ENCODE peak calls at places on chromosomes 1 and 21, in five cellular contexts. One of them, this sample, is unnamed.

GRCh38 chr21:34907783-34908423 is 141.2 kb downstream of the RUNX1 start:
- DNase-seq in HepG2: no peak
- DNase-seq in GM12878: no peak
- DNase-seq in K562: no peak
- DNase-seq in GM12891: no peak
- DNase-seq in this sample: no peak

GRCh38 chr1:39110882-39111281 is 84.7 kb downstream of the NDUFS5 start:
- DNase-seq in HepG2: no peak
- DNase-seq in GM12878: no peak
- DNase-seq in K562: no peak
- DNase-seq in GM12891: no peak
- DNase-seq in this sample: no peak

GRCh38 chr1:94120983-94121382 is at the start of gene ABCA4:
- DNase-seq in HepG2: no peak
- DNase-seq in GM12878: no peak
- DNase-seq in K562: no peak
- DNase-seq in GM12891: no peak
- DNase-seq in this sample: no peak

GRCh38 chr1:170664828-170665617 is 1.1 kb downstream of the PRRX1 start:
- DNase-seq in HepG2: no peak
- DNase-seq in GM12878: no peak
- DNase-seq in K562: no peak
- DNase-seq in GM12891: no peak
- DNase-seq in this sample: no peak

GRCh38 chr1:172638249-172638648 is 20.7 kb upstream of the FASLG start:
- DNase-seq in HepG2: no peak
- DNase-seq in GM12878: no peak
- DNase-seq in K562: no peak
- DNase-seq in GM12891: no peak
- DNase-seq in this sample: no peak

GRCh38 chr1:98898901-98899300 is 105.8 kb downstream of the PLPPR5 start:
- DNase-seq in HepG2: no peak
- DNase-seq in GM12878: no peak
- DNase-seq in K562: no peak
- DNase-seq in GM12891: no peak
- DNase-seq in this sample: no peak

GRCh38 chr1:229112832-229113548 is 157.9 kb upstream of the RAB4A start:
- DNase-seq in HepG2: no peak
- DNase-seq in GM12878: no peak
- DNase-seq in K562: no peak
- DNase-seq in GM12891: no peak
- DNase-seq in this sample: no peak

GRCh38 chr1:152408664-152409063 is 5.4 kb downstream of the CRNN start:
- DNase-seq in HepG2: no peak
- DNase-seq in GM12878: no peak
- DNase-seq in K562: no peak
- DNase-seq in GM12891: no peak
- DNase-seq in this sample: no peak

GRCh38 chr1:117842408-117843170 is 86.8 kb downstream of the GDAP2 start:
- DNase-seq in HepG2: peak
- DNase-seq in GM12878: no peak
- DNase-seq in K562: peak
- DNase-seq in GM12891: no peak
- DNase-seq in this sample: no peak

GRCh38 chr1:209653915-209654351 is 1.7 kb upstream of the LAMB3 start:
- DNase-seq in HepG2: peak
- DNase-seq in GM12878: no peak
- DNase-seq in K562: no peak
- DNase-seq in GM12891: no peak
- DNase-seq in this sample: no peak

GRCh38 chr1:111980684-111981083 is 8.8 kb downstream of the KCND3 start:
- DNase-seq in HepG2: no peak
- DNase-seq in GM12878: no peak
- DNase-seq in K562: no peak
- DNase-seq in GM12891: no peak
- DNase-seq in this sample: no peak

GRCh38 chr1:222104097-222104496 is 362.2 kb upstream of the DUSP10 start:
- DNase-seq in HepG2: no peak
- DNase-seq in GM12878: no peak
- DNase-seq in K562: no peak
- DNase-seq in GM12891: no peak
- DNase-seq in this sample: no peak

GRCh38 chr1:243345205-243345604 is 89.4 kb downstream of the SDCCAG8 start:
- DNase-seq in HepG2: no peak
- DNase-seq in GM12878: no peak
- DNase-seq in K562: no peak
- DNase-seq in GM12891: no peak
- DNase-seq in this sample: no peak

GRCh38 chr1:30757976-30758688 is 558 bp upstream of the LAPTM5 start:
- DNase-seq in HepG2: no peak
- DNase-seq in GM12878: no peak
- DNase-seq in K562: no peak
- DNase-seq in GM12891: no peak
- DNase-seq in this sample: no peak

GRCh38 chr1:30756206-30756544 is 1.4 kb downstream of the LAPTM5 start:
- DNase-seq in HepG2: no peak
- DNase-seq in GM12878: no peak
- DNase-seq in K562: no peak
- DNase-seq in GM12891: no peak
- DNase-seq in this sample: no peak

GRCh38 chr1:30756545-30757195 is 904 bp downstream of the LAPTM5 start:
- DNase-seq in HepG2: no peak
- DNase-seq in GM12878: no peak
- DNase-seq in K562: peak
- DNase-seq in GM12891: no peak
- DNase-seq in this sample: no peak

GRCh38 chr1:30758785-30759380 is 1.3 kb upstream of the LAPTM5 start:
- DNase-seq in HepG2: no peak
- DNase-seq in GM12878: peak
- DNase-seq in K562: peak
- DNase-seq in GM12891: no peak
- DNase-seq in this sample: no peak

GRCh38 chr1:30757196-30757949 is at the start of gene LAPTM5:
- DNase-seq in HepG2: no peak
- DNase-seq in GM12878: no peak
- DNase-seq in K562: no peak
- DNase-seq in GM12891: no peak
- DNase-seq in this sample: no peak
- TF ChIP-seq POLR2A in HepG2: no peak
- TF ChIP-seq POLR2A in GM12878: peak
- TF ChIP-seq POLR2A in K562: no peak
- TF ChIP-seq POLR2A in GM12891: peak
- TF ChIP-seq POLR2A in this sample: peak

GRCh38 chr1:13805431-13805830 is 105.4 kb downstream of the PRDM2 start:
- DNase-seq in HepG2: no peak
- DNase-seq in GM12878: no peak
- DNase-seq in K562: no peak
- DNase-seq in GM12891: no peak
- DNase-seq in this sample: no peak

GRCh38 chr1:13808729-13809131 is 108.7 kb downstream of the PRDM2 start:
- DNase-seq in HepG2: no peak
- DNase-seq in GM12878: no peak
- DNase-seq in K562: peak
- DNase-seq in GM12891: no peak
- DNase-seq in this sample: no peak

GRCh38 chr1:13809461-13810159 is 109.6 kb downstream of the PRDM2 start:
- DNase-seq in HepG2: no peak
- DNase-seq in GM12878: no peak
- DNase-seq in K562: peak
- DNase-seq in GM12891: no peak
- DNase-seq in this sample: no peak

GRCh38 chr1:13806108-13806507 is 106.1 kb downstream of the PRDM2 start:
- DNase-seq in HepG2: no peak
- DNase-seq in GM12878: no peak
- DNase-seq in K562: no peak
- DNase-seq in GM12891: no peak
- DNase-seq in this sample: no peak

GRCh38 chr1:13807213-13807612 is 107.2 kb downstream of the PRDM2 start:
- DNase-seq in HepG2: peak
- DNase-seq in GM12878: no peak
- DNase-seq in K562: peak
- DNase-seq in GM12891: no peak
- DNase-seq in this sample: peak
- TF ChIP-seq TAF1 in HepG2: no peak
- TF ChIP-seq TAF1 in GM12878: no peak
- TF ChIP-seq TAF1 in K562: no peak
- TF ChIP-seq TAF1 in GM12891: no peak
- TF ChIP-seq TAF1 in this sample: no peak

DNA sequence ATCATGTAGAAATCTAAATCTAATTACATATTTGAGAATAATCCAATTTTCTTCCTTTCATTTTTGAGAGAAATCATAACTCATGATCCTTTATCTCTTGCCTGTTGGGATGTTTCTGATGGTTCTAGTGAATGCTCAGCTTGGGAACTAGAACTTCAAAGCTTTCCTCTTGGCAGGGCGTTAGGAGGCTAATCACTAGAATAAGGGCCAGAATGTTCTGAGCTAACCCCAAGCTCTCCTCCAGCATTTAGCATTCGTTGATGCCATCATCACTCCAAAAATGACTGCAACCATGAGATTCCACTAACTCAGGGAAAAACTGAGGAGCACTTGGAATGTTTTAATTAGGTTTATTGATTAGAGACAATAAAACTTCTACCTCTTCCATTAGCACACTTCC is 93.9 kb upstream of the DPT start:
- DNase-seq in HepG2: no peak
- DNase-seq in GM12878: no peak
- DNase-seq in K562: no peak
- DNase-seq in GM12891: no peak
- DNase-seq in this sample: no peak
- TF ChIP-seq POLR2AphosphoS5 in HepG2: no peak
- TF ChIP-seq POLR2AphosphoS5 in GM12878: no peak
- TF ChIP-seq POLR2AphosphoS5 in K562: no peak
- TF ChIP-seq POLR2AphosphoS5 in GM12891: no peak
- TF ChIP-seq POLR2AphosphoS5 in this sample: no peak

DNA sequence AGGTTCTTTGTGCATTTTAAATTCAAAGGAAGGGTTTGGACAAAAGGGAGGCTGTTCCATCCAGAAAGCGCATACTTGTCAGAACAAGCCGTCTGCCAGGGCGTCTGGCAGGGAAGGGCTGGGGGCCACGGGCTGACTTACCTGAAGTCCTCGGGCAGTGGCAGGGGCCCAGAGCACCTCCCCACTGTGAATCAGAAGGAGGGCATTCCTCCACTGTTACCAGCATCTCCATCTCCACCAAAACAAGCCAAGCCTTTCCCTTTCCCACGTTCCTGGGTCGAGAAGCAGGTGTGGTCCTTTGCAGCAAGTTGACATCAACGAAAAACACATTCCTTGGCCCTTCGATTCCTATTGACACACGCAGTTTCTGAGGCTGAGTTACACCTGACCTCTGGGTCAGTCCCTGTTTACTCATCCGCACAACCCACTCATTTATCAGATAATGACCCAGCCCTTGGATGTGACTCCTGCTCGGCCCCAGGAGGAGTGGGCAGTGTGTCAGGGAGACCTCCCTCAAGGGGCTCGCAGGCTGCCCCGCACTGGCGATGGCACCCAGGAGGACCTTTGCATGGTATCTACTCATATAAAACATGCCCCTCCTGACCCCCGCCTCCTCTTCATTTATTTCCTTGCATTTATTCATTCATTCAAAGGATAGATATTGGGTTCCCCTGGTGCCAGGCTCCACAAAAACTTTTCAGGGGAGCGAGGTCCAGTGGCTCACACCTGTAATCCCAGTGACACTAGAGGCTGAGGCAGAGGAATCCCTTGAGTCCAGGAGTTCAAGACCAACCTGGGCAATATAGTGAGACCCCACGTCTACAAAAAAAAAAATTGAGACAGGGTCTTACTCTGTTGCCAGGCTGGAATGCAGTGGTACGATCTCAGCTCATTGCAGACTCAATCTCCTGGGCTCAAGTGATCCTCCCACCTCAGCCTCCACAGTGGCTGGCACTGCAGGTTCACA is 60.2 kb downstream of the TOMM20 start:
- DNase-seq in HepG2: peak
- DNase-seq in GM12878: no peak
- DNase-seq in K562: peak
- DNase-seq in GM12891: no peak
- DNase-seq in this sample: no peak
- TF ChIP-seq POLR2A in HepG2: peak
- TF ChIP-seq POLR2A in GM12878: no peak
- TF ChIP-seq POLR2A in K562: no peak
- TF ChIP-seq POLR2A in GM12891: no peak
- TF ChIP-seq POLR2A in this sample: no peak

GRCh38 chr1:7526196-7526866 is 244.8 kb upstream of the VAMP3 start:
- DNase-seq in HepG2: no peak
- DNase-seq in GM12878: no peak
- DNase-seq in K562: no peak
- DNase-seq in GM12891: no peak
- DNase-seq in this sample: no peak
- TF ChIP-seq TAF1 in HepG2: no peak
- TF ChIP-seq TAF1 in GM12878: no peak
- TF ChIP-seq TAF1 in K562: no peak
- TF ChIP-seq TAF1 in GM12891: no peak
- TF ChIP-seq TAF1 in this sample: no peak

GRCh38 chr1:43660355-43660754 is 10.4 kb downstream of the KDM4A start:
- DNase-seq in HepG2: no peak
- DNase-seq in GM12878: no peak
- DNase-seq in K562: no peak
- DNase-seq in GM12891: no peak
- DNase-seq in this sample: no peak

GRCh38 chr1:43664369-43664768 is 14.4 kb downstream of the KDM4A start:
- DNase-seq in HepG2: no peak
- DNase-seq in GM12878: peak
- DNase-seq in K562: no peak
- DNase-seq in GM12891: no peak
- DNase-seq in this sample: no peak

GRCh38 chr1:43659384-43659783 is 9.4 kb downstream of the KDM4A start:
- DNase-seq in HepG2: no peak
- DNase-seq in GM12878: no peak
- DNase-seq in K562: no peak
- DNase-seq in GM12891: no peak
- DNase-seq in this sample: no peak

GRCh38 chr1:43655953-43656352 is 6.0 kb downstream of the KDM4A start:
- DNase-seq in HepG2: no peak
- DNase-seq in GM12878: no peak
- DNase-seq in K562: no peak
- DNase-seq in GM12891: no peak
- DNase-seq in this sample: no peak

GRCh38 chr1:43659785-43660184 is 9.8 kb downstream of the KDM4A start:
- DNase-seq in HepG2: no peak
- DNase-seq in GM12878: no peak
- DNase-seq in K562: no peak
- DNase-seq in GM12891: no peak
- DNase-seq in this sample: no peak
- TF ChIP-seq POLR2AphosphoS5 in HepG2: no peak
- TF ChIP-seq POLR2AphosphoS5 in GM12878: no peak
- TF ChIP-seq POLR2AphosphoS5 in K562: no peak
- TF ChIP-seq POLR2AphosphoS5 in GM12891: no peak
- TF ChIP-seq POLR2AphosphoS5 in this sample: no peak

GRCh38 chr1:16140068-16140596 is 15.7 kb downstream of the EPHA2 start:
- DNase-seq in HepG2: no peak
- DNase-seq in GM12878: no peak
- DNase-seq in K562: no peak
- DNase-seq in GM12891: no peak
- DNase-seq in this sample: no peak
- TF ChIP-seq POLR2A in HepG2: no peak
- TF ChIP-seq POLR2A in GM12878: no peak
- TF ChIP-seq POLR2A in K562: no peak
- TF ChIP-seq POLR2A in GM12891: no peak
- TF ChIP-seq POLR2A in this sample: no peak

GRCh38 chr1:9691108-9691445 is 39.5 kb downstream of the PIK3CD start:
- DNase-seq in HepG2: no peak
- DNase-seq in GM12878: no peak
- DNase-seq in K562: no peak
- DNase-seq in GM12891: no peak
- DNase-seq in this sample: no peak
- TF ChIP-seq TAF1 in HepG2: no peak
- TF ChIP-seq TAF1 in GM12878: no peak
- TF ChIP-seq TAF1 in K562: no peak
- TF ChIP-seq TAF1 in GM12891: no peak
- TF ChIP-seq TAF1 in this sample: no peak

GRCh38 chr1:1782399-1783221 is 4.3 kb upstream of the NADK start:
- DNase-seq in HepG2: peak
- DNase-seq in GM12878: no peak
- DNase-seq in K562: peak
- DNase-seq in GM12891: no peak
- DNase-seq in this sample: no peak
- TF ChIP-seq POLR2AphosphoS5 in HepG2: peak
- TF ChIP-seq POLR2AphosphoS5 in GM12878: peak
- TF ChIP-seq POLR2AphosphoS5 in K562: no peak
- TF ChIP-seq POLR2AphosphoS5 in GM12891: no peak
- TF ChIP-seq POLR2AphosphoS5 in this sample: peak